ENCODE peak calls at places on chromosome 20, in seven cellular contexts. One of them, this sample, is unnamed.

GRCh38 chr20:17873410-17874270 is 95.0 kb downstream of the SNX5 start:
- DNase-seq in IMR-90: peak
- DNase-seq in neuronal stem cell: no peak
- DNase-seq in H1: no peak
- DNase-seq in H9: peak
- DNase-seq in mesenchymal stem cell: peak
- DNase-seq in trophoblast cell: peak
- DNase-seq in this sample: no peak

GRCh38 chr20:43938932-43939761 is 24.5 kb downstream of the TOX2 start:
- DNase-seq in IMR-90: peak
- DNase-seq in neuronal stem cell: no peak
- DNase-seq in H1: no peak
- DNase-seq in H9: no peak
- DNase-seq in mesenchymal stem cell: peak
- DNase-seq in trophoblast cell: no peak
- DNase-seq in this sample: no peak

GRCh38 chr20:35907017-35907685 is 47.2 kb downstream of the SCAND1 start:
- DNase-seq in IMR-90: no peak
- DNase-seq in neuronal stem cell: no peak
- DNase-seq in H1: no peak
- DNase-seq in H9: no peak
- DNase-seq in mesenchymal stem cell: no peak
- DNase-seq in trophoblast cell: no peak
- DNase-seq in this sample: no peak

GRCh38 chr20:4726710-4727391 is 5.1 kb downstream of the PRND start:
- DNase-seq in IMR-90: peak
- DNase-seq in neuronal stem cell: no peak
- DNase-seq in H1: no peak
- DNase-seq in H9: no peak
- DNase-seq in mesenchymal stem cell: peak
- DNase-seq in trophoblast cell: peak
- DNase-seq in this sample: peak

GRCh38 chr20:54166987-54167662 is 6.7 kb downstream of the CYP24A1 start:
- DNase-seq in IMR-90: no peak
- DNase-seq in neuronal stem cell: no peak
- DNase-seq in H1: no peak
- DNase-seq in H9: no peak
- DNase-seq in mesenchymal stem cell: no peak
- DNase-seq in trophoblast cell: no peak
- DNase-seq in this sample: no peak

GRCh38 chr20:25032065-25032477 is 25.9 kb downstream of the ACSS1 start:
- DNase-seq in IMR-90: no peak
- DNase-seq in neuronal stem cell: no peak
- DNase-seq in H1: no peak
- DNase-seq in H9: no peak
- DNase-seq in mesenchymal stem cell: no peak
- DNase-seq in trophoblast cell: no peak
- DNase-seq in this sample: no peak

GRCh38 chr20:37925265-37926165 is 22.6 kb downstream of the VSTM2L start:
- DNase-seq in IMR-90: no peak
- DNase-seq in neuronal stem cell: no peak
- DNase-seq in H1: no peak
- DNase-seq in H9: peak
- DNase-seq in mesenchymal stem cell: no peak
- DNase-seq in trophoblast cell: no peak
- DNase-seq in this sample: no peak

GRCh38 chr20:2332711-2333110 is 36.9 kb downstream of the TGM3 start:
- DNase-seq in IMR-90: no peak
- DNase-seq in neuronal stem cell: no peak
- DNase-seq in H1: no peak
- DNase-seq in H9: peak
- DNase-seq in mesenchymal stem cell: no peak
- DNase-seq in trophoblast cell: no peak
- DNase-seq in this sample: no peak

GRCh38 chr20:25315418-25316210 is 67.7 kb downstream of the PYGB start:
- DNase-seq in IMR-90: peak
- DNase-seq in neuronal stem cell: no peak
- DNase-seq in H1: no peak
- DNase-seq in H9: no peak
- DNase-seq in mesenchymal stem cell: no peak
- DNase-seq in trophoblast cell: no peak
- DNase-seq in this sample: no peak

GRCh38 chr20:40160151-40160550 is 528.9 kb downstream of the MAFB start:
- DNase-seq in IMR-90: peak
- DNase-seq in neuronal stem cell: no peak
- DNase-seq in H1: peak
- DNase-seq in H9: peak
- DNase-seq in mesenchymal stem cell: peak
- DNase-seq in trophoblast cell: peak
- DNase-seq in this sample: peak

GRCh38 chr20:58868795-58869194 is 16.3 kb downstream of the GNAS start:
- DNase-seq in IMR-90: no peak
- DNase-seq in neuronal stem cell: no peak
- DNase-seq in H1: no peak
- DNase-seq in H9: peak
- DNase-seq in mesenchymal stem cell: no peak
- DNase-seq in trophoblast cell: peak
- DNase-seq in this sample: no peak

GRCh38 chr20:47438464-47439381 is 63.0 kb upstream of the NCOA3 start:
- DNase-seq in IMR-90: no peak
- DNase-seq in neuronal stem cell: no peak
- DNase-seq in H1: no peak
- DNase-seq in H9: no peak
- DNase-seq in mesenchymal stem cell: no peak
- DNase-seq in trophoblast cell: peak
- DNase-seq in this sample: peak

GRCh38 chr20:14860410-14860814 is 523.0 kb upstream of the FLRT3 start:
- DNase-seq in IMR-90: no peak
- DNase-seq in neuronal stem cell: peak
- DNase-seq in H1: peak
- DNase-seq in H9: peak
- DNase-seq in mesenchymal stem cell: no peak
- DNase-seq in trophoblast cell: no peak
- DNase-seq in this sample: peak

GRCh38 chr20:38270869-38271608 is 10.5 kb upstream of the KIAA1755 start:
- DNase-seq in IMR-90: peak
- DNase-seq in neuronal stem cell: no peak
- DNase-seq in H1: no peak
- DNase-seq in H9: no peak
- DNase-seq in mesenchymal stem cell: peak
- DNase-seq in trophoblast cell: peak
- DNase-seq in this sample: no peak

GRCh38 chr20:19257201-19257600 is 44.8 kb downstream of the SLC24A3 start:
- DNase-seq in IMR-90: no peak
- DNase-seq in neuronal stem cell: no peak
- DNase-seq in H1: no peak
- DNase-seq in H9: no peak
- DNase-seq in mesenchymal stem cell: no peak
- DNase-seq in trophoblast cell: no peak
- DNase-seq in this sample: no peak

GRCh38 chr20:38805958-38806854 is 709 bp downstream of the PPP1R16B start:
- DNase-seq in IMR-90: no peak
- DNase-seq in neuronal stem cell: no peak
- DNase-seq in H1: no peak
- DNase-seq in H9: no peak
- DNase-seq in mesenchymal stem cell: no peak
- DNase-seq in trophoblast cell: no peak
- DNase-seq in this sample: peak

GRCh38 chr20:53926428-53927028 is 143.9 kb downstream of the BCAS1 start:
- DNase-seq in IMR-90: peak
- DNase-seq in neuronal stem cell: no peak
- DNase-seq in H1: no peak
- DNase-seq in H9: no peak
- DNase-seq in mesenchymal stem cell: peak
- DNase-seq in trophoblast cell: peak
- DNase-seq in this sample: peak

GRCh38 chr20:38872036-38872435 is 54.2 kb upstream of the FAM83D start:
- DNase-seq in IMR-90: no peak
- DNase-seq in neuronal stem cell: no peak
- DNase-seq in H1: no peak
- DNase-seq in H9: no peak
- DNase-seq in mesenchymal stem cell: no peak
- DNase-seq in trophoblast cell: no peak
- DNase-seq in this sample: no peak

DNA sequence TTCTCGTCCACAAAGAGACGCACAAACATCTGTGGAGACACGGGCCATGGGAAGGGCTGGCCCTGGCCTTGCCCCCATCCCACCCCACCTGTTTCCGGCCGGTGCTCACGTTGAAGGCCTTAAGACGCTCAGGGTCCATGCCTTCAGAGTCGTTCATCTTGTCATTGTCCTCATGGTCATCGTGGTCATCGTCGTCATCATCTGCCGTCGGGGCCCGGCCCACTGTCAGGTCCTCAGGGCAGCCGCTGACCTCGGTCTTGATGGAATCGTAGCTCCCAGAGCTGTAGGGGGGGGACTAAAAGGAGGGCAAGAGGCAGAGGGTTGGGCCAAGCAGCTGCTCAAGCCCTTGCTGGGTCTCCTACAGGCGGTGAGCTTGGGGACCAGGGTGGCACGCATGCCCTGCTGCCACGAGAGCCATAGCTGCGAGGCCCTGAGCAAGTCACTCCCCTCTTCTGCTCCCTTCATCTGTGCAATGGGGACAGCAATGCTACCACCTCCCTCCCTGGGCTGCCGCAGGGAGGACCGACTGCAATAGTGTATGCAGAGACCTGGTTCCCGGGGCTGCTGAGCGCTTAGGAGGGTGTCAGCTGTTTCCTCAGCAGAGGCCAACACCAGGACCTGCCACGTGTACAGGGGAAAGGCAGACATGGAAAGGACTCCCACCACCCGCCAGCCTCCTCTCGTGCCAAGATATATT is 95.5 kb downstream of the ASXL1 start:
- DNase-seq in IMR-90: no peak
- DNase-seq in neuronal stem cell: no peak
- DNase-seq in H1: no peak
- DNase-seq in H9: no peak
- DNase-seq in mesenchymal stem cell: no peak
- DNase-seq in trophoblast cell: no peak
- DNase-seq in this sample: no peak
- H4K8ac ChIP-seq in IMR-90: no peak
- H4K8ac ChIP-seq in neuronal stem cell: no peak
- H4K8ac ChIP-seq in H1: no peak
- H4K8ac ChIP-seq in H9: no peak
- H4K8ac ChIP-seq in mesenchymal stem cell: no peak
- H4K8ac ChIP-seq in trophoblast cell: no peak
- H4K8ac ChIP-seq in this sample: no peak

GRCh38 chr20:63385819-63386218 is 24.7 kb upstream of the CHRNA4 start:
- DNase-seq in IMR-90: no peak
- DNase-seq in neuronal stem cell: no peak
- DNase-seq in H1: no peak
- DNase-seq in H9: no peak
- DNase-seq in mesenchymal stem cell: no peak
- DNase-seq in trophoblast cell: no peak
- DNase-seq in this sample: no peak

GRCh38 chr20:63381781-63382431 is 20.8 kb upstream of the CHRNA4 start:
- DNase-seq in IMR-90: no peak
- DNase-seq in neuronal stem cell: peak
- DNase-seq in H1: no peak
- DNase-seq in H9: peak
- DNase-seq in mesenchymal stem cell: peak
- DNase-seq in trophoblast cell: peak
- DNase-seq in this sample: no peak

GRCh38 chr20:63382551-63383300 is 21.6 kb upstream of the CHRNA4 start:
- DNase-seq in IMR-90: no peak
- DNase-seq in neuronal stem cell: no peak
- DNase-seq in H1: no peak
- DNase-seq in H9: no peak
- DNase-seq in mesenchymal stem cell: no peak
- DNase-seq in trophoblast cell: no peak
- DNase-seq in this sample: no peak

GRCh38 chr20:63384336-63384735 is 23.2 kb upstream of the CHRNA4 start:
- DNase-seq in IMR-90: no peak
- DNase-seq in neuronal stem cell: no peak
- DNase-seq in H1: no peak
- DNase-seq in H9: no peak
- DNase-seq in mesenchymal stem cell: no peak
- DNase-seq in trophoblast cell: no peak
- DNase-seq in this sample: no peak

GRCh38 chr20:63383556-63383955 is 22.4 kb upstream of the CHRNA4 start:
- DNase-seq in IMR-90: no peak
- DNase-seq in neuronal stem cell: no peak
- DNase-seq in H1: no peak
- DNase-seq in H9: no peak
- DNase-seq in mesenchymal stem cell: no peak
- DNase-seq in trophoblast cell: no peak
- DNase-seq in this sample: no peak
- H4K8ac ChIP-seq in IMR-90: no peak
- H4K8ac ChIP-seq in neuronal stem cell: no peak
- H4K8ac ChIP-seq in H1: no peak
- H4K8ac ChIP-seq in H9: no peak
- H4K8ac ChIP-seq in mesenchymal stem cell: no peak
- H4K8ac ChIP-seq in trophoblast cell: no peak
- H4K8ac ChIP-seq in this sample: no peak

DNA sequence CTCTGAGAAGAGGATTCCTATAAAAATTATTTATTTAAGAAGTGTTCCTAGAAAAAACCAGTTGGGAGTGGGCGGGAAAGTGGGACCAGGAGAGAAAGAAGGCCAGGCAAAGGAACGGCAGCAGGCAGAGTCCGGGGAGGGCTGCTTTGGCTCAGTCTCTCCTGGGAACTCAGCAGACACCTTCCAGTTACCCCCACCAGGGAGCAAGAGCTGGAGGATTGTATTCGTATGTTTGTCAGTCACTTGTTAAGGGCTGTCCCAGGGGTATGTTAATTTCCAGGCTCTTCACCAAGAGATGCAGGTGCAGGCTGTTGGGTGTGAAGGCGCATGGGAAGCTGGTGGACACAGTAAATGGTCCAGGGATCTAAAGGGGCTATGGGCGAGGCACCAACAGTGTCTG is 53.0 kb upstream of the CHD6 start:
- DNase-seq in IMR-90: no peak
- DNase-seq in neuronal stem cell: no peak
- DNase-seq in H1: no peak
- DNase-seq in H9: no peak
- DNase-seq in mesenchymal stem cell: no peak
- DNase-seq in trophoblast cell: no peak
- DNase-seq in this sample: peak
- H4K8ac ChIP-seq in IMR-90: no peak
- H4K8ac ChIP-seq in neuronal stem cell: no peak
- H4K8ac ChIP-seq in H1: no peak
- H4K8ac ChIP-seq in H9: no peak
- H4K8ac ChIP-seq in mesenchymal stem cell: no peak
- H4K8ac ChIP-seq in trophoblast cell: no peak
- H4K8ac ChIP-seq in this sample: no peak

GRCh38 chr20:56117350-56117749 is 112.0 kb upstream of the CBLN4 start:
- DNase-seq in IMR-90: no peak
- DNase-seq in neuronal stem cell: no peak
- DNase-seq in H1: no peak
- DNase-seq in H9: no peak
- DNase-seq in mesenchymal stem cell: no peak
- DNase-seq in trophoblast cell: no peak
- DNase-seq in this sample: no peak

GRCh38 chr20:56111951-56112730 is 106.8 kb upstream of the CBLN4 start:
- DNase-seq in IMR-90: no peak
- DNase-seq in neuronal stem cell: no peak
- DNase-seq in H1: no peak
- DNase-seq in H9: no peak
- DNase-seq in mesenchymal stem cell: no peak
- DNase-seq in trophoblast cell: no peak
- DNase-seq in this sample: no peak
- H4K8ac ChIP-seq in IMR-90: no peak
- H4K8ac ChIP-seq in neuronal stem cell: no peak
- H4K8ac ChIP-seq in H1: no peak
- H4K8ac ChIP-seq in H9: no peak
- H4K8ac ChIP-seq in mesenchymal stem cell: no peak
- H4K8ac ChIP-seq in trophoblast cell: no peak
- H4K8ac ChIP-seq in this sample: no peak